ENCODE peak calls at places on chromosomes 2 and 18, in nine cellular contexts. M, H, C, K, Q, E, A, X and Y are unnamed samples.

GRCh38 chr2:188196343-188197008 is 95.2 kb upstream of the GULP1 start:
- DNase-seq in M (peak; percentile 80), H (peak; percentile 14), C (no peak), K (no peak), Q (no peak), E (no peak), A (no peak), X (no peak), Y (no peak)

GRCh38 chr18:42092848-42093247 is 137.8 kb downstream of the PIK3C3 start:
- DNase-seq in M (no peak), H (no peak), C (no peak), K (no peak), Q (no peak), E (no peak), A (no peak), X (no peak), Y (no peak)

GRCh38 chr2:75415141-75415540 is 145.6 kb downstream of the EVA1A start:
- DNase-seq in M (no peak), H (no peak), C (no peak), K (no peak), Q (no peak), E (no peak), A (no peak), X (no peak), Y (no peak)

GRCh38 chr2:219645631-219646527 is 18.4 kb downstream of the SLC4A3 start:
- DNase-seq in M (peak; percentile 76), H (peak; percentile 68), C (no peak), K (peak; percentile 65), Q (no peak), E (no peak), A (no peak), X (no peak), Y (peak; percentile 84)

GRCh38 chr2:229726643-229727042 is 12.3 kb upstream of the DNER start:
- DNase-seq in M (no peak), H (no peak), C (no peak), K (no peak), Q (no peak), E (no peak), A (no peak), X (no peak), Y (no peak)

GRCh38 chr2:113978524-113979171 is 88.8 kb downstream of the ACTR3 start:
- DNase-seq in M (no peak), H (peak; percentile 16), C (peak; percentile 38), K (no peak), Q (no peak), E (no peak), A (no peak), X (no peak), Y (no peak)

GRCh38 chr2:240329778-240330177 is 105.7 kb upstream of the GPC1 start:
- DNase-seq in M (no peak), H (no peak), C (no peak), K (no peak), Q (no peak), E (no peak), A (no peak), X (no peak), Y (no peak)

GRCh38 chr18:22108674-22109073 is 60.7 kb upstream of the GATA6 start:
- DNase-seq in M (no peak), H (no peak), C (no peak), K (peak; percentile 7), Q (no peak), E (no peak), A (no peak), X (no peak), Y (no peak)

GRCh38 chr2:3620834-3621233 is 25.9 kb downstream of the COLEC11 start:
- DNase-seq in M (peak; percentile 45), H (peak; percentile 85), C (no peak), K (no peak), Q (no peak), E (no peak), A (no peak), X (no peak), Y (no peak)

GRCh38 chr2:3626118-3626816 is 31.4 kb downstream of the COLEC11 start:
- DNase-seq in M (peak; percentile 60), H (no peak), C (no peak), K (no peak), Q (no peak), E (no peak), A (no peak), X (peak; percentile 62), Y (no peak)

GRCh38 chr2:3624059-3624794 is 29.3 kb downstream of the COLEC11 start:
- DNase-seq in M (no peak), H (peak; percentile 5), C (no peak), K (no peak), Q (no peak), E (no peak), A (peak; percentile 67), X (peak; percentile 40), Y (no peak)

GRCh38 chr2:3625186-3625585 is 30.3 kb downstream of the COLEC11 start:
- DNase-seq in M (no peak), H (no peak), C (peak; percentile 45), K (no peak), Q (no peak), E (no peak), A (no peak), X (peak; percentile 49), Y (no peak)

GRCh38 chr2:3622967-3623366 is 28.1 kb downstream of the COLEC11 start:
- DNase-seq in M (no peak), H (no peak), C (no peak), K (no peak), Q (no peak), E (no peak), A (no peak), X (no peak), Y (no peak)
- TF ChIP-seq CTCF in M (no peak), H (no peak), C (no peak), K (no peak), Q (no peak), E (no peak), A (no peak), X (no peak), Y (no peak)

GRCh38 chr18:11324510-11324909 is 175.1 kb upstream of the PIEZO2 start:
- DNase-seq in M (peak; percentile 17), H (no peak), C (no peak), K (no peak), Q (no peak), E (no peak), A (no peak), X (no peak), Y (no peak)

GRCh38 chr18:11323359-11323819 is 174.0 kb upstream of the PIEZO2 start:
- DNase-seq in M (peak; percentile 61), H (peak; percentile 14), C (no peak), K (no peak), Q (no peak), E (no peak), A (no peak), X (no peak), Y (peak; percentile 76)

GRCh38 chr18:11320981-11321380 is 171.6 kb upstream of the PIEZO2 start:
- DNase-seq in M (peak; percentile 66), H (peak; percentile 9), C (no peak), K (no peak), Q (no peak), E (no peak), A (no peak), X (no peak), Y (peak; percentile 87)

GRCh38 chr18:11322006-11322405 is 172.6 kb upstream of the PIEZO2 start:
- DNase-seq in M (peak; percentile 62), H (peak; percentile 5), C (no peak), K (no peak), Q (no peak), E (no peak), A (no peak), X (no peak), Y (no peak)

DNA sequence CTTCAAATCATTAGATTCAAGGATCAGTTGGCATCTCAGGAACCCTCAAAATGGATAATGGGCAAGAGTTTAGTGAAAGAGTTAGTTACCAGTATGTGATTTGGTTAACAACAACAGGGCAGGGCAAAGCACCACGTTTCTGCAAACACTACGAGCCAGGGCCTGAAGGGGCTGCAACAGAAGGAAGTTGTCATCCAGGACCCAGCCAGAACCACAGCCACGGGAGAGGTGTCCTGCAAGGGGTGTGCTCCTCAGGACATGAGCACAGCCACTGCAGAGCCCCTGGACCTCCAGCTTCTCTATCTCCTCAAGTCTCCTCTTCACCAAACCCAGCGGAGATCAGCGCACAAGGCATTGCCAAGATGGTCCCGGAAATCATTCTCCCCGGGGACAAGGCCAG is 173.3 kb upstream of the PIEZO2 start:
- DNase-seq in M (no peak), H (no peak), C (no peak), K (no peak), Q (no peak), E (no peak), A (no peak), X (no peak), Y (no peak)
- TF ChIP-seq CTCF in M (peak; percentile 9), H (no peak), C (no peak), K (no peak), Q (no peak), E (no peak), A (no peak), X (no peak), Y (no peak)

GRCh38 chr2:95526360-95527341 is 42.1 kb upstream of the TRIM43B start:
- DNase-seq in M (peak; percentile 73), H (peak; percentile 69), C (peak; percentile 90), K (peak; percentile 29), Q (no peak), E (no peak), A (peak; percentile 79), X (peak; percentile 86), Y (peak; percentile 71)
- TF ChIP-seq CTCF in M (peak; percentile 34), H (no peak), C (no peak), K (no peak), Q (no peak), E (no peak), A (peak; percentile 26), X (peak; percentile 19), Y (peak; percentile 66)

GRCh38 chr18:813405-814071 is 1.5 kb upstream of the YES1 start:
- DNase-seq in M (peak; percentile 33), H (no peak), C (no peak), K (no peak), Q (no peak), E (no peak), A (no peak), X (no peak), Y (no peak)

GRCh38 chr18:816088-816653 is 4.1 kb upstream of the YES1 start:
- DNase-seq in M (no peak), H (no peak), C (no peak), K (no peak), Q (no peak), E (no peak), A (no peak), X (no peak), Y (no peak)

GRCh38 chr18:816869-817268 is 4.8 kb upstream of the YES1 start:
- DNase-seq in M (no peak), H (no peak), C (no peak), K (no peak), Q (no peak), E (no peak), A (no peak), X (no peak), Y (no peak)

GRCh38 chr18:814300-815084 is 2.5 kb upstream of the YES1 start:
- DNase-seq in M (no peak), H (no peak), C (no peak), K (no peak), Q (no peak), E (no peak), A (no peak), X (no peak), Y (no peak)

DNA sequence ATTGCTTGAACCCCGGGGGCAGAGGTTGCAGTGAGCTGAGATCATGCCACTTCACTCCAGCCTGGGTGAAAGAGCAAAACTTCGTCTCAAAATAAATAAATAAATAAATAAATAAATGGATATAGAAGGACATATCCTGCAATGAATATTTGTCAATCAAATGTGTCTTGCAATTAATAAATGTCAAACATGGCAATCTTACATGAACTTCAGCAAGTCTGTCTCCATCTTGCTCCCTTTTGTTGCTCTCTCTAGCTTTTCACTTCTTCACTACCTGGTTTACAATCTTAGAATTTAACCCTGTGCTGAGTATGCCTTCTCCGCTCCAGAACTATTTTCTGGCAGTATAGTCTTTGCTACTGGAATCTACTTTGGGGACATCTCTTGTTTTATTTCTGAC is 3.3 kb upstream of the YES1 start:
- DNase-seq in M (no peak), H (no peak), C (no peak), K (no peak), Q (no peak), E (no peak), A (no peak), X (no peak), Y (no peak)
- TF ChIP-seq CTCF in M (no peak), H (no peak), C (no peak), K (no peak), Q (no peak), E (no peak), A (no peak), X (no peak), Y (no peak)